ENCODE peak calls at places on chromosomes 2 and 18, in eight cellular contexts. V is GM10248; X is posterior cingulate gyrus; P is dermis microvascular lymphatic vessel endothelial cell; D is nephron progenitor cell; W is activated CD4-positive, alpha-beta T cell treated with anti-CD3 and anti-CD28 coated beads for 24 hours; F is amygdala; I is CD8-positive, alpha-beta T cell. O is an unnamed sample.

GRCh38 chr2:140178224-140178623 is 1398.0 kb upstream of the NXPH2 start:
- DNase-seq in D (no peak), F (no peak), W (no peak), X (no peak), P (no peak), I (no peak), V (no peak), O (no peak)

GRCh38 chr18:58808349-58808748 is 56.3 kb upstream of the ZNF532 start:
- DNase-seq in V (no peak), X (no peak), W (no peak), I (no peak), P (no peak), D (no peak), F (no peak), O (no peak)

GRCh38 chr2:110978148-110978547 is 142.6 kb upstream of the BCL2L11 start:
- DNase-seq in W (no peak), V (no peak), F (no peak), P (no peak), X (no peak), D (no peak), I (no peak), O (no peak)

GRCh38 chr2:226759768-226760167 is 39.9 kb downstream of the IRS1 start:
- DNase-seq in F (no peak), W (no peak), I (no peak), D (no peak), P (no peak), V (no peak), X (no peak), O (no peak)

GRCh38 chr2:47002480-47003381 is 87.1 kb upstream of the MCFD2 start:
- DNase-seq in D (peak; percentile 50), P (no peak), I (no peak), F (peak; percentile 83), W (no peak), V (no peak), X (peak; percentile 73), O (no peak)

GRCh38 chr2:73285162-73285739 is 973 bp upstream of the FBXO41 start:
- DNase-seq in P (no peak), W (no peak), X (no peak), I (no peak), F (no peak), V (peak; percentile 60), D (no peak), O (peak; percentile 19)

GRCh38 chr18:34787931-34788532 is 77.9 kb downstream of the DTNA start:
- DNase-seq in I (no peak), F (peak; percentile 11), D (peak; percentile 48), P (peak; percentile 76), V (peak; percentile 45), X (no peak), W (peak; percentile 17), O (peak; percentile 61)

GRCh38 chr2:145617906-145618305 is 1098.0 kb upstream of the ZEB2 start:
- DNase-seq in F (no peak), X (no peak), D (no peak), V (no peak), P (no peak), I (no peak), W (no peak), O (no peak)

GRCh38 chr2:178328037-178328436 is 122.9 kb downstream of the PRKRA start:
- DNase-seq in P (peak; percentile 74), D (no peak), W (no peak), V (no peak), X (no peak), F (no peak), I (no peak), O (no peak)

GRCh38 chr2:25558262-25558661 is 115.1 kb downstream of the DTNB start:
- DNase-seq in I (peak; percentile 31), P (peak; percentile 83), D (no peak), X (no peak), F (no peak), W (peak; percentile 26), V (peak; percentile 78), O (no peak)

GRCh38 chr2:188902906-188903305 is 71.3 kb upstream of the COL3A1 start:
- DNase-seq in V (no peak), W (no peak), F (no peak), D (no peak), X (no peak), I (no peak), P (peak; percentile 46), O (no peak)

GRCh38 chr2:178692845-178693244 is 114.4 kb downstream of the TTN start:
- DNase-seq in I (no peak), X (no peak), P (no peak), V (no peak), F (no peak), D (no peak), W (no peak), O (no peak)

GRCh38 chr2:55232863-55233657 is 572 bp downstream of the RPS27A start:
- DNase-seq in V (peak; percentile 20), W (peak; percentile 22), I (peak; percentile 76), D (peak; percentile 35), X (no peak), P (peak; percentile 43), F (no peak), O (no peak)

GRCh38 chr2:200171761-200172482 is 134.6 kb upstream of the SPATS2L start:
- DNase-seq in F (no peak), W (no peak), P (no peak), V (no peak), X (no peak), I (no peak), D (no peak), O (no peak)

GRCh38 chr18:36493349-36494281 is 196.1 kb downstream of the FHOD3 start:
- DNase-seq in V (no peak), W (no peak), P (no peak), I (no peak), X (no peak), D (peak; percentile 28), F (no peak), O (peak; percentile 28)

GRCh38 chr2:667332-668000 is 9.7 kb downstream of the TMEM18 start:
- DNase-seq in P (peak; percentile 78), X (no peak), F (no peak), V (no peak), I (no peak), D (no peak), W (no peak), O (no peak)

O was measured in mucosa of gallbladder.